ENCODE peak calls at places on chromosomes 13 and 19, in nine cellular contexts. M, A, Q, L, S, B, U, D and Z are unnamed samples.
A peak's percentile ranks its signal among the peaks of the same experiment; 100 is the strongest.

GRCh38 chr19:17090501-17091074 is 15.0 kb downstream of the MYO9B start:
- DNase-seq in M (no peak), A (no peak), Q (peak; percentile 29), L (no peak), S (no peak), B (no peak), U (no peak), D (no peak), Z (no peak)

GRCh38 chr13:33931397-33931987 is 113.5 kb downstream of the RFC3 start:
- DNase-seq in M (peak; percentile 75), A (peak; percentile 7), Q (peak; percentile 74), L (peak; percentile 73), S (peak; percentile 79), B (peak; percentile 73), U (peak; percentile 28), D (peak; percentile 82), Z (peak; percentile 46)

GRCh38 chr19:37999309-38000213 is 92.6 kb downstream of the SIPA1L3 start:
- DNase-seq in M (peak; percentile 96), A (no peak), Q (peak; percentile 97), L (no peak), S (no peak), B (no peak), U (no peak), D (no peak), Z (peak; percentile 88)

GRCh38 chr13:103671547-103671946 is 605.3 kb upstream of the SLC10A2 start:
- DNase-seq in M (no peak), A (no peak), Q (no peak), L (no peak), S (peak; percentile 9), B (no peak), U (no peak), D (no peak), Z (no peak)

GRCh38 chr19:29798783-29799182 is 13.0 kb upstream of the CCNE1 start:
- DNase-seq in M (no peak), A (no peak), Q (peak; percentile 85), L (no peak), S (no peak), B (no peak), U (no peak), D (no peak), Z (no peak)

GRCh38 chr19:4057913-4058695 is 8.6 kb downstream of the ZBTB7A start:
- DNase-seq in M (peak; percentile 77), A (no peak), Q (peak; percentile 97), L (no peak), S (peak; percentile 93), B (no peak), U (no peak), D (peak; percentile 1), Z (peak; percentile 42)

GRCh38 chr13:52010890-52011689 is at the start of gene ATP7B:
- DNase-seq in M (no peak), A (peak; percentile 57), Q (peak; percentile 42), L (peak; percentile 12), S (peak; percentile 43), B (peak; percentile 78), U (peak; percentile 6), D (peak; percentile 81), Z (no peak)

GRCh38 chr19:5624154-5624663 is 1.3 kb downstream of the SAFB start:
- DNase-seq in M (peak; percentile 45), A (peak; percentile 35), Q (peak; percentile 86), L (peak; percentile 25), S (peak; percentile 60), B (peak; percentile 39), U (peak; percentile 37), D (peak; percentile 52), Z (no peak)

GRCh38 chr19:39325778-39326680 is 5.4 kb upstream of the LRFN1 start:
- DNase-seq in M (peak; percentile 10), A (peak; percentile 53), Q (peak; percentile 23), L (no peak), S (no peak), B (no peak), U (no peak), D (peak; percentile 76), Z (peak; percentile 51)

GRCh38 chr19:57052102-57052501 is 67.7 kb upstream of the USP29 start:
- DNase-seq in M (no peak), A (no peak), Q (no peak), L (no peak), S (no peak), B (no peak), U (no peak), D (no peak), Z (no peak)

GRCh38 chr13:95536629-95537241 is 15.8 kb upstream of the CLDN10 start:
- DNase-seq in M (peak; percentile 67), A (no peak), Q (peak; percentile 63), L (peak; percentile 27), S (peak; percentile 43), B (no peak), U (peak; percentile 59), D (peak; percentile 45), Z (peak; percentile 15)

GRCh38 chr13:60448907-60449510 is 52.0 kb downstream of the TDRD3 start:
- DNase-seq in M (peak; percentile 52), A (peak; percentile 24), Q (peak; percentile 65), L (peak; percentile 38), S (peak; percentile 58), B (peak; percentile 46), U (no peak), D (peak; percentile 66), Z (peak; percentile 28)

GRCh38 chr19:17618281-17618903 is 62.9 kb downstream of the COLGALT1 start:
- DNase-seq in M (no peak), A (no peak), Q (no peak), L (no peak), S (no peak), B (no peak), U (no peak), D (no peak), Z (no peak)

GRCh38 chr19:38047641-38048040 is 140.6 kb downstream of the SIPA1L3 start:
- DNase-seq in M (no peak), A (no peak), Q (no peak), L (no peak), S (no peak), B (peak; percentile 86), U (no peak), D (no peak), Z (no peak)

GRCh38 chr13:49669735-49670309 is 21.5 kb downstream of the EBPL start:
- DNase-seq in M (peak; percentile 68), A (peak; percentile 84), Q (peak; percentile 81), L (peak; percentile 50), S (peak; percentile 83), B (peak; percentile 77), U (peak; percentile 23), D (peak; percentile 80), Z (peak; percentile 63)
- TF ChIP-seq EZH2phosphoT487 in M (no peak), A (no peak), Q (no peak), L (no peak), S (no peak), B (no peak), U (no peak), D (no peak), Z (no peak)

DNA sequence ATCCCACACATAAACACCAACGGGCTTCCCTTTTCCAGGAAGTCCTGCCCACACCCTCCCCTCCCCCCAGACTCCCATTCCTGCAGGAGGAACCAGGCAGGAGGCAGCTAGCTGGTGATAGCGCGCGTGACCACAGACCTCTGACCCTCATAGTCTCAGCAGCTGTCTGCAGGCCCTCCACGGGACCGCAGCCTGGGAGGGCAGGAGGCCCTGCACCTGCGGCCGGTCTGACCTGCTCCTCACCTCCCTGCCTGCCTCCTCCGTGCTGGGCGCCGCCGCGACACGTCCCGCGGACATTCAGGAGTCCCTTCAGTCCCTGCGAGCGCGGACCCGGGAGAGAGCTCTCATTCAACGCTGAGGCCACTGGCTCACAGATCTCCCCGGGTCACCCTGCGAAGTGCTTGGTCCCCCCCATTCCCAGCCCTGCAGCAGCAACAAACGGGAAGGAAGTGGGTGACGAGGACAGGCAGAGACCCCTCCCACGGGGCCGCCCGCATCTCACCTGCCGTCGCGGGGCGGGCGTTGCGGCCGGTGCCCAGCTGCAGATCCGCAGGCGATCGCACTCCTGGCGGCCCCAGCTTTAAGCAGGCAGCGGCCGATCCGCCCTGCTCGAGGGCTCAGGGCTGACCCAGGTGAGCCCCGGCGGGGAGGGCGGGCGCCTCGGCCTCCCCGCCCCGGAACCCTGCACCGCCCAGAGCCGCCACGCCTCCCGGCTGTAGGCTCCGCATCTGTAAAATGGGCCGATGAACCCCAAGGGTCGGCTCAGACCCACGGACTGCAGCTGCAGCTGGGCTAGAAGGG is 1.1 kb upstream of the ACP5 start:
- DNase-seq in M (no peak), A (peak; percentile 43), Q (no peak), L (peak; percentile 64), S (peak; percentile 55), B (peak; percentile 25), U (no peak), D (peak; percentile 67), Z (no peak)
- TF ChIP-seq EZH2phosphoT487 in M (no peak), A (no peak), Q (no peak), L (no peak), S (no peak), B (no peak), U (no peak), D (no peak), Z (no peak)

DNA sequence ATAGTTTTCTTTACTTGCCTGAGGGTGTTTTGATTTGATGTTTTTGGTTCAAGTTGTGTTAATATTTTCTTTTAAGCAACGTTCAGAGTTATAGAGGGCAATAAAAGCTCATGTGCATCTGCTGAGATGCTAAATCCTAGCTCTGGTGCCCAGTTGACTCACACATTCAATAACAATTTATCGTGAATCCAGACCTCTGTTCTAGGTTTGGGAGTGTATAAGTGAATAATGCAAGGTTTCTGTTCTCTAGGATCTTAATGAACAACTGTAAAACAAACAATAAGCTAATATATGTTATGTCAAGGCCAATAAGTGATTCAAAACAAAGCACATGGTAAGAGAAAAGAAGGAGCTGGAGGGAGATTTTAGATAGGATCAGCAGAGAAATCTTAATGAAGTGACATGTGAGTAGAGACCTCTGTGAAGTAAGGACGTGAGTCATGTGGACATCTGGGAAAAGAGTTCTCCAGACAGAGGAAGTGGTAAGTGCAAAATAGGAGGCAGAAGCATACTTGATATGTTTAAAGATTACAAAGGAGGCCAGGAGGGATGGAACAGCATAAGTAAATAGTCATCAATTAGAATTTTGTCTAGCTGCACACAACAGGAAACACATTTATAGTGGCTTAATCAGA is 278.4 kb upstream of the HTR2A start:
- DNase-seq in M (peak; percentile 62), A (no peak), Q (peak; percentile 87), L (no peak), S (no peak), B (no peak), U (no peak), D (no peak), Z (no peak)
- TF ChIP-seq EZH2phosphoT487 in M (no peak), A (no peak), Q (no peak), L (no peak), S (no peak), B (no peak), U (no peak), D (no peak), Z (no peak)

GRCh38 chr19:54429176-54429495 is 13.9 kb downstream of the TTYH1 start:
- DNase-seq in M (no peak), A (no peak), Q (no peak), L (no peak), S (no peak), B (no peak), U (no peak), D (no peak), Z (no peak)
- TF ChIP-seq EZH2phosphoT487 in M (no peak), A (no peak), Q (no peak), L (no peak), S (no peak), B (no peak), U (no peak), D (no peak), Z (no peak)